ENCODE peak calls at places on chromosomes 12 and 14, in eight cellular contexts. One of them, this sample, is unnamed.

GRCh38 chr12:65822732-65823480 is 1.4 kb upstream of the HMGA2 start:
- DNase-seq in fibroblast of the aortic adventitia: peak
- DNase-seq in thoracic aorta: no peak
- DNase-seq in GM20000: peak
- DNase-seq in GM12865: peak
- DNase-seq in left ventricle myocardium inferior: no peak
- DNase-seq in fibroblast of mammary gland: peak
- DNase-seq in cardiac fibroblast: peak
- DNase-seq in this sample: peak

GRCh38 chr12:104520242-104520900 is 63.6 kb downstream of the CHST11 start:
- DNase-seq in fibroblast of the aortic adventitia: no peak
- DNase-seq in thoracic aorta: no peak
- DNase-seq in GM20000: peak
- DNase-seq in GM12865: peak
- DNase-seq in left ventricle myocardium inferior: no peak
- DNase-seq in fibroblast of mammary gland: no peak
- DNase-seq in cardiac fibroblast: peak
- DNase-seq in this sample: no peak

GRCh38 chr12:104426926-104427546 is 29.7 kb upstream of the CHST11 start:
- DNase-seq in fibroblast of the aortic adventitia: peak
- DNase-seq in thoracic aorta: no peak
- DNase-seq in GM20000: no peak
- DNase-seq in GM12865: peak
- DNase-seq in left ventricle myocardium inferior: no peak
- DNase-seq in fibroblast of mammary gland: peak
- DNase-seq in cardiac fibroblast: peak
- DNase-seq in this sample: no peak

GRCh38 chr12:67354322-67354721 is 85.2 kb downstream of the CAND1 start:
- DNase-seq in fibroblast of the aortic adventitia: peak
- DNase-seq in thoracic aorta: no peak
- DNase-seq in GM20000: no peak
- DNase-seq in GM12865: peak
- DNase-seq in left ventricle myocardium inferior: no peak
- DNase-seq in fibroblast of mammary gland: peak
- DNase-seq in cardiac fibroblast: peak
- DNase-seq in this sample: no peak

GRCh38 chr12:11645391-11645790 is 4.1 kb upstream of the ETV6 start:
- DNase-seq in fibroblast of the aortic adventitia: no peak
- DNase-seq in thoracic aorta: no peak
- DNase-seq in GM20000: no peak
- DNase-seq in GM12865: no peak
- DNase-seq in left ventricle myocardium inferior: no peak
- DNase-seq in fibroblast of mammary gland: no peak
- DNase-seq in cardiac fibroblast: no peak
- DNase-seq in this sample: no peak

GRCh38 chr12:122064034-122064777 is 14.3 kb upstream of the MLXIP start:
- DNase-seq in fibroblast of the aortic adventitia: peak
- DNase-seq in thoracic aorta: no peak
- DNase-seq in GM20000: peak
- DNase-seq in GM12865: peak
- DNase-seq in left ventricle myocardium inferior: peak
- DNase-seq in fibroblast of mammary gland: peak
- DNase-seq in cardiac fibroblast: peak
- DNase-seq in this sample: peak

GRCh38 chr12:9908350-9908749 is 23.8 kb downstream of the CLEC2A start:
- DNase-seq in fibroblast of the aortic adventitia: no peak
- DNase-seq in thoracic aorta: no peak
- DNase-seq in GM20000: no peak
- DNase-seq in GM12865: no peak
- DNase-seq in left ventricle myocardium inferior: no peak
- DNase-seq in fibroblast of mammary gland: no peak
- DNase-seq in cardiac fibroblast: no peak
- DNase-seq in this sample: no peak

GRCh38 chr14:35336171-35337073 is 44.2 kb downstream of the PSMA6 start:
- DNase-seq in fibroblast of the aortic adventitia: peak
- DNase-seq in thoracic aorta: peak
- DNase-seq in GM20000: no peak
- DNase-seq in GM12865: no peak
- DNase-seq in left ventricle myocardium inferior: peak
- DNase-seq in fibroblast of mammary gland: peak
- DNase-seq in cardiac fibroblast: peak
- DNase-seq in this sample: no peak

GRCh38 chr14:93299831-93300230 is 33.0 kb downstream of the BTBD7 start:
- DNase-seq in fibroblast of the aortic adventitia: no peak
- DNase-seq in thoracic aorta: no peak
- DNase-seq in GM20000: no peak
- DNase-seq in GM12865: no peak
- DNase-seq in left ventricle myocardium inferior: no peak
- DNase-seq in fibroblast of mammary gland: no peak
- DNase-seq in cardiac fibroblast: peak
- DNase-seq in this sample: no peak

GRCh38 chr12:38161123-38162000 is 155.2 kb upstream of the ALG10B start:
- DNase-seq in fibroblast of the aortic adventitia: no peak
- DNase-seq in thoracic aorta: no peak
- DNase-seq in GM20000: no peak
- DNase-seq in GM12865: no peak
- DNase-seq in left ventricle myocardium inferior: no peak
- DNase-seq in fibroblast of mammary gland: no peak
- DNase-seq in cardiac fibroblast: no peak
- DNase-seq in this sample: no peak

GRCh38 chr14:90726656-90727055 is 89.6 kb downstream of the TTC7B start:
- DNase-seq in fibroblast of the aortic adventitia: peak
- DNase-seq in thoracic aorta: no peak
- DNase-seq in GM20000: no peak
- DNase-seq in GM12865: no peak
- DNase-seq in left ventricle myocardium inferior: no peak
- DNase-seq in fibroblast of mammary gland: peak
- DNase-seq in cardiac fibroblast: peak
- DNase-seq in this sample: no peak

DNA sequence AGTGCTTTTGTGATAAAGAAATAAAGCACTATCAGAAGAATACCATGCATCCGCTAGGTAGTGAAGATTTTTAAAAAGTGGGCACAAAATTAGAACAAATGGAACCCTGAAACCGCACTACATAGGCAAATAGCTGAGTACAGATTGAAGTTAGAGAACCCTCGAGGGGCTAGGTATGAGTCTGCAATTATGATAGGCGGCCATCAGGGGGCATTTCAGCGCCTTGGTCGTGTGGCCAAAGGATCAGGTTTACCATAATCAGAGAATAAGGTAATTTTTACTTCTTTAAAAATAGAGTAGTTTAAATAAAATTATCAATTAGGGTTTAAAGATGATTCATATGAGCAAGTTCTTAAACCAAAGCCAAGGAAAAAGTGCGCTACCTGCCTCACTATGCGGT is 129.8 kb downstream of the TMX1 start:
- DNase-seq in fibroblast of the aortic adventitia: no peak
- DNase-seq in thoracic aorta: no peak
- DNase-seq in GM20000: peak
- DNase-seq in GM12865: peak
- DNase-seq in left ventricle myocardium inferior: no peak
- DNase-seq in fibroblast of mammary gland: peak
- DNase-seq in cardiac fibroblast: peak
- DNase-seq in this sample: peak
- TF ChIP-seq CTCF in fibroblast of the aortic adventitia: peak
- TF ChIP-seq CTCF in thoracic aorta: no peak
- TF ChIP-seq CTCF in GM20000: peak
- TF ChIP-seq CTCF in GM12865: peak
- TF ChIP-seq CTCF in left ventricle myocardium inferior: peak
- TF ChIP-seq CTCF in fibroblast of mammary gland: peak
- TF ChIP-seq CTCF in cardiac fibroblast: peak
- TF ChIP-seq CTCF in this sample: peak

GRCh38 chr12:119328111-119328510 is 6.4 kb upstream of the CCDC60 start:
- DNase-seq in fibroblast of the aortic adventitia: no peak
- DNase-seq in thoracic aorta: no peak
- DNase-seq in GM20000: no peak
- DNase-seq in GM12865: peak
- DNase-seq in left ventricle myocardium inferior: no peak
- DNase-seq in fibroblast of mammary gland: no peak
- DNase-seq in cardiac fibroblast: no peak
- DNase-seq in this sample: no peak
- TF ChIP-seq CTCF in fibroblast of the aortic adventitia: no peak
- TF ChIP-seq CTCF in thoracic aorta: peak
- TF ChIP-seq CTCF in GM20000: no peak
- TF ChIP-seq CTCF in GM12865: peak
- TF ChIP-seq CTCF in left ventricle myocardium inferior: peak
- TF ChIP-seq CTCF in fibroblast of mammary gland: no peak
- TF ChIP-seq CTCF in cardiac fibroblast: no peak
- TF ChIP-seq CTCF in this sample: peak

DNA sequence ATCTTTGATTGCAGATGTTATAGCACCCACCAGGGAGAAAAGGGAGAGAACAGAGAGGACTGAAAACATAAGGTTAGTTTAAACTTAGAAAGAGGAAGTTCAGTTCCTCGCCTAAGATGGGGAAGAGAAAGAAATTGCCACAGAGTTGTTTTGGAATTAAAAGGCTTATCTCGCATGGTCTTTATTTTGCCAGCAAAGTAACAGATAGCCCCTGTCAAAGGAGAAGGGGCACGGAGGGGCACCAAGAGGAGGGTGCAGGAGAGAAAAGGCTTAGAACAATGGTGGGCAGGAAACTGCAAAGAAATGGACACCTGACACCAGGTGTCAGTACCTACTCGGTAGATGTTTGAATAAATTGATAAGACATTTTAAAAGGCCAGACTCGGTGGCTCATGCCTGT is 17.8 kb upstream of the OXA1L start:
- DNase-seq in fibroblast of the aortic adventitia: no peak
- DNase-seq in thoracic aorta: no peak
- DNase-seq in GM20000: peak
- DNase-seq in GM12865: peak
- DNase-seq in left ventricle myocardium inferior: no peak
- DNase-seq in fibroblast of mammary gland: no peak
- DNase-seq in cardiac fibroblast: no peak
- DNase-seq in this sample: peak
- TF ChIP-seq CTCF in fibroblast of the aortic adventitia: no peak
- TF ChIP-seq CTCF in thoracic aorta: no peak
- TF ChIP-seq CTCF in GM20000: no peak
- TF ChIP-seq CTCF in GM12865: no peak
- TF ChIP-seq CTCF in left ventricle myocardium inferior: no peak
- TF ChIP-seq CTCF in fibroblast of mammary gland: no peak
- TF ChIP-seq CTCF in cardiac fibroblast: no peak
- TF ChIP-seq CTCF in this sample: no peak

DNA sequence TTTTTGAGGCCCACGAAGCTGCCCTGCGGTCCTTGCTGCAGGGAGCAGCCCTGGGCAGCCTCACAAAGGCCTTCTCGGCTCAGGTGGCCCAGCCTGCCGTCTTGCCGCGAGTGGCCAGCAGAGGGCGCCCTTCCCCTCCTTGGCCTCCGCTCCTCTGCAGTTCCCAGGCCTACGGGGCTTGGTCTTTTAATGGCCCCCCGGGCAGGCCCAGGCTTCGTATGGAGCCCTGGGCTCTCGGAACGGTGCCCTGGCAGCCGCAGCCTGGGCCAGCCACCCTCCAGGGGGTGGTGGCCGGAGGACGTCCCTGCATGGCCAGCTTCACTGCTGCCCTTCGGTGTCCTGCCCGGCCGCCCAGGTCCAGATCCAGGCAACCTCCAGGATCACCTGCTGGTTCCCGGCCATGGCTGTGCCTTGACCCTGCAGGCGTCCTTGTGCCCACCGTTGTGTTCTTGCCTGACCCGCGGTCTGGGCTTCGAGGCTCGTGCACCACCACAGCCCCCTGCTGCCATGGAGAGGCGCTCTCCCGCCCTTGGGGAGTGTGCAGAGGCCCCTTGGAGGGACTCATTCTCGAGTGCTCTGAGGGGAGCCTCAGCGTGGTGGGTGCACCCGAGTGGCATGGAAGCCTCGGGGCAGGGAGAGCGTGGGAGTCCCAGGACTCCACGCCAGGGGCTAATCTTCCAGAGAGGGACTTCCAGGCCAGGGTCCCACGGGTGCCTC is 9.4 kb downstream of the ASPG start:
- DNase-seq in fibroblast of the aortic adventitia: peak
- DNase-seq in thoracic aorta: no peak
- DNase-seq in GM20000: peak
- DNase-seq in GM12865: peak
- DNase-seq in left ventricle myocardium inferior: peak
- DNase-seq in fibroblast of mammary gland: peak
- DNase-seq in cardiac fibroblast: peak
- DNase-seq in this sample: peak
- TF ChIP-seq CTCF in fibroblast of the aortic adventitia: peak
- TF ChIP-seq CTCF in thoracic aorta: peak
- TF ChIP-seq CTCF in GM20000: peak
- TF ChIP-seq CTCF in GM12865: peak
- TF ChIP-seq CTCF in left ventricle myocardium inferior: peak
- TF ChIP-seq CTCF in fibroblast of mammary gland: peak
- TF ChIP-seq CTCF in cardiac fibroblast: peak
- TF ChIP-seq CTCF in this sample: peak

This sample was measured in GM13976.